ENCODE peak calls at places on chromosomes 16 and 17, in four cellular contexts. J is IMR-90, Z is H9, V is H1. B is an unnamed sample.

GRCh38 chr17:43597624-43598358 is 51.7 kb upstream of the ETV4 start:
- DNase-seq in J (no peak), Z (no peak), V (no peak), B (no peak)

GRCh38 chr16:72501739-72502653 is 330.0 kb upstream of the PMFBP1 start:
- DNase-seq in J (peak), Z (peak), V (no peak), B (peak)

GRCh38 chr17:3032258-3033247 is 30.9 kb downstream of the OR1D5 start:
- DNase-seq in J (no peak), Z (peak), V (no peak), B (no peak)

GRCh38 chr16:1309888-1310831 is 724 bp downstream of the UBE2I start:
- DNase-seq in J (peak), Z (no peak), V (no peak), B (no peak)

GRCh38 chr16:83433201-83433600 is 374.6 kb upstream of the HSBP1 start:
- DNase-seq in J (no peak), Z (no peak), V (no peak), B (no peak)

GRCh38 chr17:7932483-7932891 is 481 bp downstream of the CNTROB start:
- DNase-seq in J (peak), Z (peak), V (no peak), B (peak)

GRCh38 chr17:76641501-76641900 is 2.1 kb downstream of the ST6GALNAC1 start:
- DNase-seq in J (no peak), Z (no peak), V (no peak), B (peak)

GRCh38 chr16:13766334-13766733 is 153.6 kb upstream of the ERCC4 start:
- DNase-seq in J (no peak), Z (no peak), V (no peak), B (no peak)

GRCh38 chr16:27367463-27368357 is 34.3 kb upstream of the IL21R start:
- DNase-seq in J (peak), Z (peak), V (peak), B (peak)

GRCh38 chr17:45409659-45410076 is 23.0 kb downstream of the ARHGAP27 start:
- DNase-seq in J (no peak), Z (no peak), V (no peak), B (no peak)

GRCh38 chr16:10136916-10137315 is 45.3 kb downstream of the GRIN2A start:
- DNase-seq in J (no peak), Z (peak), V (no peak), B (peak)

GRCh38 chr17:29633886-29634285 is 11.2 kb upstream of the CORO6 start:
- DNase-seq in J (no peak), Z (no peak), V (no peak), B (no peak)

GRCh38 chr17:29627951-29628350 is 5.2 kb upstream of the CORO6 start:
- DNase-seq in J (no peak), Z (no peak), V (no peak), B (no peak)

GRCh38 chr17:29628619-29629018 is 5.9 kb upstream of the CORO6 start:
- DNase-seq in J (no peak), Z (no peak), V (no peak), B (no peak)

GRCh38 chr17:29625037-29625750 is 2.5 kb upstream of the CORO6 start:
- DNase-seq in J (peak), Z (peak), V (no peak), B (peak)

GRCh38 chr17:29630630-29631193 is 8.0 kb upstream of the CORO6 start:
- DNase-seq in J (no peak), Z (no peak), V (no peak), B (no peak)
- H4K5ac ChIP-seq in J (no peak), Z (no peak), V (no peak), B (no peak)

DNA sequence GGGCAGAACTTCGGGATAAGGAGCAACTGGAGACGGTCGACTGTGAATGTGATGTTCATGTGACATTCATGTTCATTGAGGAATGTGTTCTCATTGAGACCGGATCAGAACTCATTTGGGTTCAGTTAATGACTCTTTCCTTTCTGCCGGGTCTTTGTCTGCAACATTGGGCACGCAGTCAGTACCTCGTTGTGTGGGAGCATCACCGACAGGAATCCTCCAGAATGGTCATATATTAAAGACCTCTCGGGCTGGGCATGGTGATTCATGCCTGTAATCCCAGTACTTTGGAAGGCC is 144.6 kb downstream of the PITPNC1 start:
- DNase-seq in J (no peak), Z (peak), V (no peak), B (no peak)
- H3K23ac ChIP-seq in J (no peak), Z (no peak), V (no peak), B (no peak)

DNA sequence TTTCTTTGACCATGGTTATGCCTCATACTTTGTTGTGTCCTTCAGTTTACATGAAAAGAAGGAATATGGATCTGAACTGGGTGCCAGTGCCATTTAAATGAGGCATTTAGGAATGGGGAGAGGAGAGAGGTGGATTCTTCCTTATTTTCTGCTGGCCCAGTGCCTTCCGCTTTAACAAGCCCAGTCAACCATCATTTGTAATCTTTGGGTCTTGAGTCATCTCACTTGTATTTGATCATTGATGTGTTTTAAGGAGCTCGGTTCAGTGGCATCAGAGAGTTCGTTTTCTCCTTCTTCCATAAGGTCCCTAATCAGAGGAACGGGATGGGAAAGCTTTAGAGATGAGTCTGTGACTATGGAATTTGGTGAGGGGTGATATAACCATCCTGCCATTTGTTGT is 334.9 kb downstream of the WWOX start:
- DNase-seq in J (no peak), Z (no peak), V (no peak), B (no peak)
- H4K5ac ChIP-seq in J (no peak), Z (no peak), V (no peak), B (no peak)

DNA sequence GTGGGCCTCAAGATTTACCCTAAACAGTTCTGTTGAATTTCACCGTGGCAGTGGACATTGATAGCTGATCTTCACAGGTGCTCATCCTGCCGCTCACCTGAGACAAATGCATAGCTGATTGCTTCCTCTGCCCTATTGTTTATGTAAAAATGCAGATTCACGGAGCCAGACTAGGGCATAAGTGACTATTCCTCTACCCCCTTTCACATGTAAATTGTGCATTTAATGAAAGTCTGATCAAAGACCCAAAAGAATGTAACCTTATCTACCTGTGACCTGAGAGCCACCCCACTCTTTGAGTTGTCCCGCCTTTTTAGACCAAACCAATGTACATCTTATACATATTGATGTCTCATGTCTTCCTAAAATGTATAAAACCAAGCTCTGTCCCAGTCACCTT is 312.4 kb upstream of the CDH5 start:
- DNase-seq in J (no peak), Z (no peak), V (no peak), B (peak)
- H3K23ac ChIP-seq in J (no peak), Z (no peak), V (no peak), B (no peak)

GRCh38 chr16:89040391-89040790 is 53.3 kb upstream of the ACSF3 start:
- DNase-seq in J (no peak), Z (no peak), V (no peak), B (no peak)
- H4K5ac ChIP-seq in J (no peak), Z (no peak), V (no peak), B (no peak)

GRCh38 chr17:38552343-38552742 is 53.4 kb downstream of the SRCIN1 start:
- DNase-seq in J (no peak), Z (no peak), V (no peak), B (no peak)
- H3K23ac ChIP-seq in J (no peak), Z (no peak), V (no peak), B (no peak)